ENCODE peak calls at places on chromosomes 13 and 19, in ten cellular contexts. P, E, W, M, K, Y, B, L, Z and O are unnamed samples.

GRCh38 chr19:13920940-13921744 is 15.1 kb downstream of the CC2D1A start:
- DNase-seq in B (no peak), L (peak), E (no peak), W (no peak), Y (no peak), Z (peak), P (peak), M (peak), K (peak), O (no peak)

GRCh38 chr13:111616203-111616602 is 295.8 kb downstream of the TEX29 start:
- DNase-seq in Z (no peak), M (no peak), B (no peak), L (no peak), P (no peak), E (no peak), K (no peak), W (no peak), Y (no peak), O (no peak)

GRCh38 chr13:113406321-113407102 is 42.6 kb upstream of the GRTP1 start:
- DNase-seq in Y (no peak), K (no peak), W (no peak), L (no peak), Z (no peak), P (no peak), M (no peak), B (no peak), E (peak), O (no peak)

GRCh38 chr13:42990991-42991891 is 800 bp downstream of the EPSTI1 start:
- DNase-seq in Z (no peak), P (no peak), M (no peak), B (no peak), E (no peak), W (no peak), L (no peak), Y (no peak), K (no peak), O (no peak)

GRCh38 chr13:50845211-50845610 is 1.7 kb upstream of the DLEU7 start:
- DNase-seq in W (no peak), Z (no peak), Y (no peak), P (peak), B (no peak), K (no peak), E (no peak), L (no peak), M (no peak), O (peak)

GRCh38 chr19:39296906-39297305 is 699 bp downstream of the IFNL1 start:
- DNase-seq in K (no peak), P (no peak), L (no peak), B (no peak), M (no peak), E (no peak), Z (no peak), Y (no peak), W (no peak), O (no peak)

GRCh38 chr19:39379865-39380399 is 11.0 kb downstream of the PAF1 start:
- DNase-seq in Z (no peak), Y (no peak), P (no peak), E (no peak), M (no peak), L (no peak), W (no peak), K (no peak), B (no peak), O (no peak)

GRCh38 chr13:33722216-33722900 is 95.6 kb upstream of the RFC3 start:
- DNase-seq in M (no peak), L (no peak), K (no peak), Z (no peak), E (no peak), B (no peak), P (no peak), Y (no peak), W (no peak), O (no peak)

GRCh38 chr13:78909276-78909675 is 250.3 kb upstream of the OBI1 start:
- DNase-seq in Z (no peak), W (no peak), L (peak), E (no peak), B (no peak), Y (no peak), M (no peak), K (no peak), P (no peak), O (no peak)

GRCh38 chr19:28737021-28737525 is 475.9 kb downstream of the UQCRFS1 start:
- DNase-seq in Z (peak), P (peak), B (peak), K (peak), E (no peak), L (peak), W (no peak), Y (no peak), M (no peak), O (peak)

GRCh38 chr19:33532859-33533455 is 11.4 kb upstream of the PEPD start:
- DNase-seq in W (no peak), L (no peak), Y (no peak), M (no peak), P (no peak), K (no peak), B (no peak), E (no peak), Z (no peak), O (no peak)

GRCh38 chr19:54959840-54960239 is 6.3 kb upstream of the NLRP2 start:
- DNase-seq in L (no peak), E (no peak), K (no peak), Z (no peak), B (no peak), Y (no peak), W (no peak), P (peak), M (no peak), O (no peak)

GRCh38 chr19:39074205-39074692 is 9.9 kb upstream of the ACP7 start:
- DNase-seq in K (no peak), M (no peak), B (no peak), L (no peak), P (no peak), Y (no peak), Z (no peak), E (no peak), W (no peak), O (no peak)

GRCh38 chr19:2607712-2608601 is 94.5 kb downstream of the GNG7 start:
- DNase-seq in E (no peak), B (no peak), Y (no peak), P (no peak), Z (no peak), K (no peak), L (peak), W (no peak), M (no peak), O (no peak)

GRCh38 chr13:49669735-49670309 is 21.5 kb downstream of the EBPL start:
- DNase-seq in W (peak), E (no peak), K (peak), Z (peak), P (peak), Y (peak), B (no peak), M (peak), L (no peak), O (peak)

GRCh38 chr19:5961969-5962945 is 15.7 kb downstream of the RANBP3 start:
- DNase-seq in B (no peak), W (no peak), P (no peak), L (peak), K (peak), Z (no peak), M (no peak), E (no peak), Y (no peak), O (no peak)

GRCh38 chr19:17526922-17527321 is 15.5 kb downstream of the PGLS start:
- DNase-seq in Z (no peak), M (no peak), B (no peak), Y (no peak), P (no peak), W (no peak), E (no peak), K (no peak), L (no peak), O (no peak)

GRCh38 chr13:28411859-28412353 is 83.0 kb downstream of the FLT1 start:
- DNase-seq in E (no peak), M (peak), W (no peak), P (no peak), Y (no peak), K (peak), L (no peak), B (no peak), Z (no peak), O (no peak)